ENCODE peak calls at places on chromosomes 11 and 22, in ten cellular contexts. Z, F, Y, R, T, A, G, E, J and P are unnamed samples.

GRCh38 chr11:57903441-57904123 is 120.1 kb upstream of the OR9Q1 start:
- DNase-seq in Z (no peak), F (no peak), Y (no peak), R (peak), T (no peak), A (no peak), G (no peak), E (peak), J (no peak), P (no peak)

GRCh38 chr22:23063539-23064380 is 6.6 kb upstream of the GNAZ start:
- DNase-seq in Z (no peak), F (no peak), Y (no peak), R (peak), T (no peak), A (no peak), G (no peak), E (peak), J (no peak), P (no peak)

GRCh38 chr11:74321487-74322188 is 10.2 kb upstream of the P4HA3 start:
- DNase-seq in Z (no peak), F (peak), Y (no peak), R (no peak), T (peak), A (peak), G (no peak), E (peak), J (peak), P (no peak)

GRCh38 chr11:121163658-121164308 is 62.7 kb downstream of the TECTA start:
- DNase-seq in Z (no peak), F (no peak), Y (no peak), R (no peak), T (no peak), A (no peak), G (no peak), E (no peak), J (no peak), P (no peak)

GRCh38 chr11:32109138-32109537 is 18.3 kb downstream of the RCN1 start:
- DNase-seq in Z (no peak), F (peak), Y (no peak), R (no peak), T (no peak), A (no peak), G (no peak), E (no peak), J (no peak), P (no peak)

GRCh38 chr11:36364551-36364950 is 68.5 kb downstream of the PRR5L start:
- DNase-seq in Z (no peak), F (peak), Y (no peak), R (peak), T (no peak), A (no peak), G (no peak), E (peak), J (no peak), P (no peak)

GRCh38 chr11:2765491-2765890 is 65.7 kb upstream of the KCNQ1OT1 start:
- DNase-seq in Z (no peak), F (no peak), Y (no peak), R (no peak), T (no peak), A (no peak), G (no peak), E (no peak), J (no peak), P (no peak)

GRCh38 chr11:64298966-64299846 is 952 bp upstream of the CATSPERZ start:
- DNase-seq in Z (no peak), F (no peak), Y (no peak), R (no peak), T (no peak), A (no peak), G (no peak), E (peak), J (no peak), P (no peak)

GRCh38 chr11:65219930-65220213 is 38.1 kb downstream of the CAPN1 start:
- DNase-seq in Z (no peak), F (no peak), Y (no peak), R (no peak), T (no peak), A (no peak), G (no peak), E (no peak), J (no peak), P (no peak)

GRCh38 chr11:118088531-118088930 is 1.8 kb upstream of the SMIM35 start:
- DNase-seq in Z (no peak), F (peak), Y (no peak), R (peak), T (no peak), A (no peak), G (no peak), E (peak), J (no peak), P (no peak)